ENCODE peak calls at places on chromosomes 12 and 14, in six cellular contexts. One of them, this sample, is unnamed.

GRCh38 chr14:77580477-77580876 is 36.0 kb downstream of the SPTLC2 start:
- DNase-seq in foreskin fibroblast: no peak
- DNase-seq in heart left ventricle: no peak
- DNase-seq in PC-9: no peak
- DNase-seq in astrocyte of the spinal cord: no peak
- DNase-seq in PC-3: no peak
- DNase-seq in this sample: no peak

GRCh38 chr12:52975820-52976573 is 27.1 kb downstream of the KRT18 start:
- DNase-seq in heart left ventricle: peak; percentile 31
- DNase-seq in foreskin fibroblast: peak; percentile 34
- DNase-seq in PC-9: peak; percentile 61
- DNase-seq in astrocyte of the spinal cord: no peak
- DNase-seq in PC-3: peak; percentile 67
- DNase-seq in this sample: peak; percentile 57

GRCh38 chr12:10365716-10366433 is 24.0 kb downstream of the KLRK1 start:
- DNase-seq in heart left ventricle: no peak
- DNase-seq in foreskin fibroblast: peak; percentile 35
- DNase-seq in PC-3: peak; percentile 28
- DNase-seq in PC-9: no peak
- DNase-seq in astrocyte of the spinal cord: peak; percentile 35
- DNase-seq in this sample: no peak

GRCh38 chr12:65497645-65498044 is 219.2 kb downstream of the MSRB3 start:
- DNase-seq in astrocyte of the spinal cord: no peak
- DNase-seq in foreskin fibroblast: peak; percentile 70
- DNase-seq in heart left ventricle: no peak
- DNase-seq in PC-9: no peak
- DNase-seq in PC-3: no peak
- DNase-seq in this sample: no peak

GRCh38 chr12:89160716-89161123 is 191.6 kb downstream of the DUSP6 start:
- DNase-seq in PC-3: peak; percentile 89
- DNase-seq in foreskin fibroblast: peak; percentile 94
- DNase-seq in astrocyte of the spinal cord: peak; percentile 70
- DNase-seq in heart left ventricle: peak; percentile 74
- DNase-seq in PC-9: peak; percentile 84
- DNase-seq in this sample: peak; percentile 65

GRCh38 chr14:30273564-30273880 is 285.4 kb upstream of the G2E3 start:
- DNase-seq in astrocyte of the spinal cord: no peak
- DNase-seq in heart left ventricle: no peak
- DNase-seq in foreskin fibroblast: no peak
- DNase-seq in PC-9: no peak
- DNase-seq in PC-3: no peak
- DNase-seq in this sample: no peak

GRCh38 chr12:51326762-51327439 is 2.9 kb upstream of the BIN2 start:
- DNase-seq in heart left ventricle: no peak
- DNase-seq in astrocyte of the spinal cord: peak; percentile 55
- DNase-seq in PC-3: peak; percentile 36
- DNase-seq in foreskin fibroblast: peak; percentile 63
- DNase-seq in PC-9: peak; percentile 53
- DNase-seq in this sample: peak; percentile 68

GRCh38 chr12:105764216-105764835 is 374.4 kb downstream of the NUAK1 start:
- DNase-seq in astrocyte of the spinal cord: peak; percentile 9
- DNase-seq in foreskin fibroblast: no peak
- DNase-seq in heart left ventricle: no peak
- DNase-seq in PC-3: no peak
- DNase-seq in PC-9: no peak
- DNase-seq in this sample: no peak

GRCh38 chr14:99118046-99118721 is 153.8 kb downstream of the BCL11B start:
- DNase-seq in PC-9: no peak
- DNase-seq in foreskin fibroblast: no peak
- DNase-seq in heart left ventricle: no peak
- DNase-seq in astrocyte of the spinal cord: no peak
- DNase-seq in PC-3: no peak
- DNase-seq in this sample: no peak

GRCh38 chr14:74686324-74686723 is 26.6 kb downstream of the AREL1 start:
- DNase-seq in foreskin fibroblast: no peak
- DNase-seq in heart left ventricle: no peak
- DNase-seq in astrocyte of the spinal cord: no peak
- DNase-seq in PC-9: no peak
- DNase-seq in PC-3: no peak
- DNase-seq in this sample: no peak

GRCh38 chr12:13000616-13000934 is 510 bp upstream of the HEBP1 start:
- DNase-seq in heart left ventricle: no peak
- DNase-seq in foreskin fibroblast: peak; percentile 58
- DNase-seq in astrocyte of the spinal cord: no peak
- DNase-seq in PC-3: peak; percentile 28
- DNase-seq in PC-9: no peak
- DNase-seq in this sample: no peak

GRCh38 chr12:106305376-106305775 is 2.8 kb downstream of the TCP11L2 start:
- DNase-seq in PC-3: no peak
- DNase-seq in astrocyte of the spinal cord: no peak
- DNase-seq in heart left ventricle: no peak
- DNase-seq in PC-9: peak; percentile 49
- DNase-seq in foreskin fibroblast: no peak
- DNase-seq in this sample: no peak

GRCh38 chr14:76086636-76087035 is 65.1 kb upstream of the GPATCH2L start:
- DNase-seq in heart left ventricle: no peak
- DNase-seq in PC-9: no peak
- DNase-seq in foreskin fibroblast: no peak
- DNase-seq in PC-3: no peak
- DNase-seq in astrocyte of the spinal cord: no peak
- DNase-seq in this sample: no peak

GRCh38 chr12:24378548-24379011 is 429.1 kb upstream of the SOX5 start:
- DNase-seq in heart left ventricle: no peak
- DNase-seq in astrocyte of the spinal cord: peak; percentile 87
- DNase-seq in foreskin fibroblast: peak; percentile 1
- DNase-seq in PC-3: no peak
- DNase-seq in PC-9: no peak
- DNase-seq in this sample: no peak

GRCh38 chr14:42854061-42854460 is 1247.4 kb downstream of the LRFN5 start:
- DNase-seq in heart left ventricle: no peak
- DNase-seq in astrocyte of the spinal cord: peak; percentile 75
- DNase-seq in PC-9: no peak
- DNase-seq in foreskin fibroblast: no peak
- DNase-seq in PC-3: no peak
- DNase-seq in this sample: no peak

GRCh38 chr14:71397371-71397770 is 490.1 kb downstream of the PCNX1 start:
- DNase-seq in PC-9: no peak
- DNase-seq in heart left ventricle: no peak
- DNase-seq in astrocyte of the spinal cord: no peak
- DNase-seq in PC-3: no peak
- DNase-seq in foreskin fibroblast: peak; percentile 51
- DNase-seq in this sample: no peak

GRCh38 chr12:12028668-12029402 is 41.9 kb upstream of the BCL2L14 start:
- DNase-seq in PC-9: no peak
- DNase-seq in PC-3: no peak
- DNase-seq in heart left ventricle: no peak
- DNase-seq in foreskin fibroblast: no peak
- DNase-seq in astrocyte of the spinal cord: no peak
- DNase-seq in this sample: no peak

GRCh38 chr12:108516511-108517275 is 1.6 kb downstream of the FICD start:
- DNase-seq in astrocyte of the spinal cord: no peak
- DNase-seq in foreskin fibroblast: peak; percentile 45
- DNase-seq in PC-3: peak; percentile 25
- DNase-seq in heart left ventricle: no peak
- DNase-seq in PC-9: no peak
- DNase-seq in this sample: no peak

GRCh38 chr12:43103866-43104265 is 448.1 kb downstream of the ADAMTS20 start:
- DNase-seq in PC-3: no peak
- DNase-seq in foreskin fibroblast: no peak
- DNase-seq in PC-9: no peak
- DNase-seq in astrocyte of the spinal cord: no peak
- DNase-seq in heart left ventricle: no peak
- DNase-seq in this sample: no peak

GRCh38 chr12:71748081-71748850 is 6.4 kb upstream of the RAB21 start:
- DNase-seq in PC-3: no peak
- DNase-seq in foreskin fibroblast: no peak
- DNase-seq in heart left ventricle: no peak
- DNase-seq in PC-9: no peak
- DNase-seq in astrocyte of the spinal cord: no peak
- DNase-seq in this sample: no peak

GRCh38 chr14:24064856-24065255 is 6.5 kb upstream of the CPNE6 start:
- DNase-seq in astrocyte of the spinal cord: no peak
- DNase-seq in PC-9: no peak
- DNase-seq in heart left ventricle: peak; percentile 6
- DNase-seq in foreskin fibroblast: no peak
- DNase-seq in PC-3: no peak
- DNase-seq in this sample: no peak

GRCh38 chr14:83940253-83940652 is 1589.7 kb upstream of the FLRT2 start:
- DNase-seq in astrocyte of the spinal cord: no peak
- DNase-seq in foreskin fibroblast: no peak
- DNase-seq in heart left ventricle: no peak
- DNase-seq in PC-9: no peak
- DNase-seq in PC-3: no peak
- DNase-seq in this sample: no peak

GRCh38 chr12:15268927-15269552 is 47.8 kb upstream of the RERG start:
- DNase-seq in heart left ventricle: peak; percentile 28
- DNase-seq in astrocyte of the spinal cord: peak; percentile 70
- DNase-seq in foreskin fibroblast: peak; percentile 82
- DNase-seq in PC-3: peak; percentile 56
- DNase-seq in PC-9: peak; percentile 63
- DNase-seq in this sample: no peak

GRCh38 chr12:31207799-31208465 is 118.0 kb downstream of the SINHCAF start:
- DNase-seq in astrocyte of the spinal cord: no peak
- DNase-seq in PC-3: peak; percentile 74
- DNase-seq in PC-9: no peak
- DNase-seq in foreskin fibroblast: no peak
- DNase-seq in heart left ventricle: no peak
- DNase-seq in this sample: no peak

GRCh38 chr12:3145546-3146310 is 68.5 kb downstream of the TSPAN9 start:
- DNase-seq in astrocyte of the spinal cord: no peak
- DNase-seq in PC-3: no peak
- DNase-seq in PC-9: no peak
- DNase-seq in foreskin fibroblast: no peak
- DNase-seq in heart left ventricle: no peak
- DNase-seq in this sample: no peak

DNA sequence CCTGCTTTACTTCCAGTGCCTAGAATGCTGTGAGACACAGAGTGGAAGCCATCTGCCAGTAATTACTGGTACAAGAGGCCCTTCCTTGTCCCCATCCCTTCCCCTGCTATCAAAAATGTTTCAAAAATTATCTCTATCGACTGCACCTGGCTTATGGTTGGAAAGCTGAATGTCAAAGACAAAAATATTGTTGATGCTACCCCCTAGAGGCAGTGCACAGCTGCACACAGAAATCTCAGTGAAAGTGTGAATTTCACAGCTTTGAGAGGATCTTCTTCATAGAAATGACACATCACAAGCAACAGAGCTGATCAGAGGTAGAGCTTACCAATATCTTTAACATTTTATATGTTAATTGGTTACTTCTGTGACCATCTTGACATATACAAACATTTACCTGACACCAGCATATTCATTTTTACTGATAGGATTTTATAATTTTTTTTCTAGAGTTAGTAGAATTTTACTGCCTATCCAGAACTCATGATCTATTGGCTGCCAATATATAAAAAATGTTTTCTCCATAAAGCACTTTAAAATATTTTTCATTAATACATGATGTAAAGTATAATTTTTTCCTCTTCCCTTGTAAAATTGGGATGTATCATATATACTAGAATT is 138.0 kb downstream of the AACS start:
- DNase-seq in astrocyte of the spinal cord: no peak
- DNase-seq in heart left ventricle: no peak
- DNase-seq in PC-9: no peak
- DNase-seq in PC-3: peak; percentile 58
- DNase-seq in foreskin fibroblast: peak; percentile 18
- DNase-seq in this sample: no peak
- TF ChIP-seq CTCF in astrocyte of the spinal cord: peak; percentile 63
- TF ChIP-seq CTCF in heart left ventricle: peak; percentile 45
- TF ChIP-seq CTCF in PC-9: peak; percentile 64
- TF ChIP-seq CTCF in PC-3: peak; percentile 80
- TF ChIP-seq CTCF in foreskin fibroblast: peak; percentile 56
- TF ChIP-seq CTCF in this sample: peak; percentile 38

GRCh38 chr12:75207338-75208083 is 2.1 kb downstream of the KCNC2 start:
- DNase-seq in PC-3: no peak
- DNase-seq in PC-9: no peak
- DNase-seq in foreskin fibroblast: no peak
- DNase-seq in heart left ventricle: no peak
- DNase-seq in astrocyte of the spinal cord: no peak
- DNase-seq in this sample: peak; percentile 35
- H3K4me3 ChIP-seq in PC-3: no peak overlapping the region
- H3K4me3 ChIP-seq in PC-9: no peak overlapping the region
- H3K4me3 ChIP-seq in foreskin fibroblast: no peak overlapping the region
- H3K4me3 ChIP-seq in heart left ventricle: no peak overlapping the region
- H3K4me3 ChIP-seq in astrocyte of the spinal cord: no peak overlapping the region
- H3K4me3 ChIP-seq in this sample: no peak overlapping the region

DNA sequence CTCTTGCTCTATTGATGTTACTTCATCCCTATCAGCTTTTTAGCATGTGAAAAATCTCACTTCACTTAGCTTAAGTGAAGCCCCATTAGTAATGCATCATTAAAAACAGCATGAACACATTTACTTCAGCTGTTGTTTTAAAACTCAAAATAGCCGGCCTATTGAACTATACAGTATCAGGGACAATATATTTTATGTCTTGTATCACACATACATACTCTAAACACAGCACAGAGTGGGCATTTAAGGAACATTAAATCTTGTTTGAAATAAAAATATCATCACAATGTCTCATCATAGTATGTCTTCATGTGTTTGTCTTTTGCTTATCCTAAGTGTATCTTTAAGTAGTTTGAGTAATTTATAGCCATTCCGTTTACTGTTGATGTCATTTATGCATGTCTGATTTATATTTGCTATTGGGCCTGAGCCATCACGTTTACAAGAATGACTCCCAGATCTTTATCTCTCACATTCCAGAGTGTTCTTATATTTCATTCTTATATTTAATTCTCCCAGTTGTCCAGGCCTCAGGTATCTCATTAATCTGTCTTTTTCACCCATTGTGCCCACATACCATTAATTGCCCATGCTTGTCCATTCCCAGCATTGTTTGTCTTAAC is 57.5 kb downstream of the ARHGAP5 start:
- DNase-seq in heart left ventricle: no peak
- DNase-seq in PC-3: peak; percentile 93
- DNase-seq in PC-9: peak; percentile 77
- DNase-seq in foreskin fibroblast: peak; percentile 19
- DNase-seq in astrocyte of the spinal cord: peak; percentile 15
- DNase-seq in this sample: no peak
- TF ChIP-seq CTCF in heart left ventricle: no peak
- TF ChIP-seq CTCF in PC-3: no peak
- TF ChIP-seq CTCF in PC-9: no peak
- TF ChIP-seq CTCF in foreskin fibroblast: no peak
- TF ChIP-seq CTCF in astrocyte of the spinal cord: no peak
- TF ChIP-seq CTCF in this sample: no peak

GRCh38 chr14:63205850-63206249 is 1.6 kb downstream of the RHOJ start:
- DNase-seq in astrocyte of the spinal cord: peak; percentile 50
- DNase-seq in heart left ventricle: no peak
- DNase-seq in PC-9: no peak
- DNase-seq in foreskin fibroblast: no peak
- DNase-seq in PC-3: no peak
- DNase-seq in this sample: no peak
- H3K4me3 ChIP-seq in astrocyte of the spinal cord: peak overlapping the region; percentile 60
- H3K4me3 ChIP-seq in heart left ventricle: peak overlapping the region; percentile 47
- H3K4me3 ChIP-seq in PC-9: no peak overlapping the region
- H3K4me3 ChIP-seq in foreskin fibroblast: peak overlapping the region; percentile 66
- H3K4me3 ChIP-seq in PC-3: no peak overlapping the region
- H3K4me3 ChIP-seq in this sample: peak overlapping the region; percentile 53

GRCh38 chr14:67582061-67582460 is 18.0 kb downstream of the PIGH start:
- DNase-seq in astrocyte of the spinal cord: no peak
- DNase-seq in PC-9: no peak
- DNase-seq in heart left ventricle: no peak
- DNase-seq in foreskin fibroblast: no peak
- DNase-seq in PC-3: no peak
- DNase-seq in this sample: no peak
- TF ChIP-seq CTCF in astrocyte of the spinal cord: no peak
- TF ChIP-seq CTCF in PC-9: no peak
- TF ChIP-seq CTCF in heart left ventricle: no peak
- TF ChIP-seq CTCF in foreskin fibroblast: no peak
- TF ChIP-seq CTCF in PC-3: no peak
- TF ChIP-seq CTCF in this sample: no peak